ENCODE peak calls at places on chromosomes 16 and 17, in seven cellular contexts. J is BE2C, K is retinal pigment epithelial cell, L is lung, U is astrocyte of the cerebellum, O is transverse colon, G is astrocyte. N is an unnamed sample.

GRCh38 chr16:15451098-15451731 is 16.8 kb downstream of the BMERB1 start:
- DNase-seq in J (no peak), K (no peak), L (no peak), U (no peak), O (no peak), G (no peak), N (no peak)

GRCh38 chr17:77894126-77894956 is 64.2 kb upstream of the TNRC6C start:
- DNase-seq in J (no peak), K (no peak), L (no peak), U (no peak), O (peak; percentile 4), G (no peak), N (no peak)

GRCh38 chr17:32486701-32487459 is at the start of gene CDK5R1:
- DNase-seq in J (peak; percentile 70), K (no peak), L (peak; percentile 63), U (no peak), O (peak; percentile 77), G (peak; percentile 20), N (peak; percentile 62)

GRCh38 chr17:81722184-81723120 is 10.4 kb downstream of the SLC25A10 start:
- DNase-seq in J (no peak), K (no peak), L (peak; percentile 86), U (no peak), O (peak; percentile 93), G (no peak), N (peak; percentile 94)

GRCh38 chr17:77526259-77526711 is 385.5 kb downstream of the SEC14L1 start:
- DNase-seq in J (no peak), K (no peak), L (no peak), U (no peak), O (no peak), G (no peak), N (no peak)

GRCh38 chr17:73720187-73720834 is 76.1 kb upstream of the SDK2 start:
- DNase-seq in J (peak; percentile 67), K (no peak), L (no peak), U (no peak), O (no peak), G (no peak), N (no peak)

GRCh38 chr16:24667244-24667764 is 62.1 kb upstream of the TNRC6A start:
- DNase-seq in J (no peak), K (no peak), L (no peak), U (no peak), O (no peak), G (no peak), N (no peak)

GRCh38 chr16:5060073-5060641 is 5.6 kb downstream of the C16orf89 start:
- DNase-seq in J (no peak), K (no peak), L (no peak), U (no peak), O (no peak), G (no peak), N (no peak)

GRCh38 chr17:48261297-48261880 is 153.8 kb downstream of the SNX11 start:
- DNase-seq in J (peak; percentile 31), K (no peak), L (no peak), U (no peak), O (peak; percentile 30), G (no peak), N (peak; percentile 65)
- TF ChIP-seq CTCF in J (peak; percentile 78), K (peak; percentile 62), L (no peak), U (peak; percentile 52), O (peak; percentile 56), G (peak; percentile 46), N (peak; percentile 29)

GRCh38 chr16:1237990-1238389 is 2.5 kb upstream of the TPSAB1 start:
- DNase-seq in J (no peak), K (no peak), L (no peak), U (no peak), O (no peak), G (no peak), N (no peak)
- H3K4me3 ChIP-seq in J (no peak overlapping the region), K (no peak overlapping the region), L (no peak overlapping the region), U (no peak overlapping the region), O (no peak overlapping the region), G (no peak overlapping the region), N (no peak overlapping the region)

GRCh38 chr17:49252148-49252682 is 21.6 kb upstream of the PHOSPHO1 start:
- DNase-seq in J (peak; percentile 34), K (no peak), L (peak; percentile 50), U (no peak), O (no peak), G (no peak), N (peak; percentile 21)

GRCh38 chr17:49249292-49249794 is 18.8 kb upstream of the PHOSPHO1 start:
- DNase-seq in J (peak; percentile 31), K (no peak), L (no peak), U (no peak), O (no peak), G (no peak), N (no peak)

GRCh38 chr17:49249890-49250522 is 19.4 kb upstream of the PHOSPHO1 start:
- DNase-seq in J (no peak), K (no peak), L (no peak), U (no peak), O (no peak), G (no peak), N (no peak)

GRCh38 chr17:49257296-49257695 is 26.7 kb upstream of the PHOSPHO1 start:
- DNase-seq in J (no peak), K (no peak), L (no peak), U (no peak), O (no peak), G (no peak), N (no peak)

GRCh38 chr17:49254066-49254465 is 23.5 kb upstream of the PHOSPHO1 start:
- DNase-seq in J (peak; percentile 13), K (no peak), L (no peak), U (no peak), O (no peak), G (no peak), N (no peak)
- TF ChIP-seq CTCF in J (peak; percentile 21), K (no peak), L (no peak), U (no peak), O (no peak), G (no peak), N (no peak)

DNA sequence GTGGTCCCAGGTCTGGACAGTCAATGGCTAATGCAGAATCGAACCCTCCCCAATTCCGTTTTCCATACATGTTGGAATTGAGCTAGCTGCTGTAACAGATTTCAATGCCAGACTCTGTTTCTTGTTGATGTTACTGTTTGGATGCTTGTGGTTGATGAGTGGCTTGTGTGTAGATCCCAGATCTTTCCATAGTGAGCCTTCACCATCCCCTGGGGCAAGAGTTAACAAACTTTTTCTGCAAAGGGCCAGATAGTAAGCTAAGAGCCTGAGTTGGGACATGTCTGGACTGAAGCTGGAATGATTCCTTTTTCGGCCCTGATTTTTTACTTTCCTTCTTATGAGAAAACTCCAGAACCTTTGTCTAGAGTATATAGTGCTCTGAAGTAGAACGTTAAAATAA is 296.3 kb downstream of the CPPED1 start:
- DNase-seq in J (no peak), K (no peak), L (no peak), U (no peak), O (no peak), G (no peak), N (no peak)
- H3K4me3 ChIP-seq in J (no peak overlapping the region), K (no peak overlapping the region), L (no peak overlapping the region), U (no peak overlapping the region), O (no peak overlapping the region), G (no peak overlapping the region), N (no peak overlapping the region)

DNA sequence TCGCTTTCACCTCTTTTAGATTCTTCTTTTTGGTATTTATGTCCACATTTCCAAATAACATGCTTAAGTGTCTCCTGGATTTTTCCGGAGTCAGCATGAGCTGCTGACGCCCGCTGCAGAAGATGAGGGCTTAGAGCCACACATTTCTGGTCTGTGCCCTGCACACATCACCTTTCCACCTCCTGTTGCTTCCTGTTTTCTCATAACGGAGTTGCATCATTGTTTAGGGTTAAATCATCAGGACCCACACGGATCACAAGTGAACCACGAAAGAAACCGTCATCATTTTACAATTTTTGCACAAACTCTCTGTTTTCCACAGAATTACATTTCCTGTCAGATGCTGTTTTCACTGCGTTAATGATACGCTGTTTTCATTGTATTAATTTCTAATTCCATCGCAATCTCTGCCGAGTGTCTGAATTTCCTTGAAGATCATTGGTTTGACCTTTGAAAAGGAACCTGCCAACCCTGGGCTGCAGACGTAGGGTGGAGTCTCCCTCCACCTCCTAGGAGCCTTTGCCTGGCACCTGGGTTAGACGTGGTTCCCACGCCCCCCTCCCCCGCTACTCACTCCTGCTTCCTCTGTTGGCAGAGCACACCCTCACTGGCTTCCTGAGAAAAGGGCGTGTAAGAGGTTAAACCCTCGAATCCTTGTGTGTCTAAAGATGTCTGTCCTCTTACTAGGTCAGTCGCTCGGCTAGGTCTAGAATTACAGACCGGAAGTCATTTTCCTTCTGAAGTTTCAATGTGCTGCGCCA is 68.1 kb downstream of the RNF213 start:
- DNase-seq in J (no peak), K (no peak), L (no peak), U (no peak), O (no peak), G (no peak), N (no peak)
- TF ChIP-seq CTCF in J (no peak), K (no peak), L (no peak), U (no peak), O (no peak), G (no peak), N (no peak)

GRCh38 chr16:10388987-10389386 is 3.1 kb downstream of the ATF7IP2 start:
- DNase-seq in J (no peak), K (no peak), L (no peak), U (no peak), O (no peak), G (no peak), N (no peak)

GRCh38 chr16:10390330-10390729 is 4.5 kb downstream of the ATF7IP2 start:
- DNase-seq in J (no peak), K (no peak), L (no peak), U (no peak), O (no peak), G (no peak), N (no peak)

GRCh38 chr16:10385725-10386516 is at the start of gene ATF7IP2:
- DNase-seq in J (peak; percentile 94), K (peak; percentile 79), L (peak; percentile 91), U (peak; percentile 76), O (peak; percentile 86), G (peak; percentile 91), N (peak; percentile 89)

GRCh38 chr16:10386517-10387377 is 886 bp downstream of the ATF7IP2 start:
- DNase-seq in J (no peak), K (no peak), L (no peak), U (no peak), O (no peak), G (peak; percentile 4), N (no peak)

GRCh38 chr16:10387378-10387681 is 1.5 kb downstream of the ATF7IP2 start:
- DNase-seq in J (no peak), K (no peak), L (no peak), U (no peak), O (no peak), G (no peak), N (no peak)
- H3K4me3 ChIP-seq in J (peak overlapping the region; percentile 78), K (peak overlapping the region; percentile 92), L (no peak overlapping the region), U (no peak overlapping the region), O (no peak overlapping the region), G (peak overlapping the region; percentile 81), N (no peak overlapping the region)

GRCh38 chr16:11101695-11102522 is 154.1 kb downstream of the SOCS1 start:
- DNase-seq in J (no peak), K (peak; percentile 61), L (no peak), U (no peak), O (no peak), G (peak; percentile 82), N (no peak)
- TF ChIP-seq CTCF in J (peak; percentile 21), K (peak; percentile 31), L (no peak), U (peak; percentile 12), O (peak; percentile 18), G (peak; percentile 3), N (no peak)